ENCODE peak calls at places on chromosomes 13 and 19, in ten cellular contexts. J is dorsolateral prefrontal cortex; F is psoas muscle; H is heart right ventricle; O is bronchial epithelial cell; D is AG10803; T is retinal pigment epithelial cell; G is CD8-positive, alpha-beta memory T cell; B is keratinocyte; M is foreskin fibroblast. X is an unnamed sample.

GRCh38 chr13:63636231-63636993 is 2220.8 kb upstream of the PCDH20 start:
- DNase-seq in J (no peak), T (no peak), M (peak; percentile 22), D (no peak), G (no peak), H (no peak), O (no peak), B (no peak), F (no peak), X (no peak)

GRCh38 chr13:46359731-46360130 is 27.3 kb downstream of the RUBCNL start:
- DNase-seq in T (no peak), M (peak; percentile 68), H (no peak), D (peak; percentile 80), B (no peak), O (no peak), F (no peak), J (no peak), G (no peak), X (peak; percentile 75)

GRCh38 chr13:111639994-111640393 is 319.6 kb downstream of the TEX29 start:
- DNase-seq in T (no peak), B (no peak), J (peak; percentile 72), G (no peak), H (no peak), F (no peak), D (no peak), O (no peak), M (no peak), X (no peak)

GRCh38 chr13:53151692-53152421 is 123.2 kb downstream of the OLFM4 start:
- DNase-seq in F (no peak), D (peak; percentile 32), G (no peak), O (peak; percentile 35), H (peak; percentile 17), M (peak; percentile 2), J (no peak), T (peak; percentile 2), B (peak; percentile 2), X (no peak)

GRCh38 chr19:30029721-30030510 is 87.9 kb downstream of the URI1 start:
- DNase-seq in F (no peak), B (no peak), J (no peak), O (peak; percentile 29), D (no peak), H (no peak), G (no peak), M (peak; percentile 63), T (no peak), X (no peak)

GRCh38 chr19:5873617-5874199 is 3.4 kb upstream of the FUT5 start:
- DNase-seq in M (no peak), O (no peak), H (no peak), T (no peak), F (no peak), B (no peak), D (no peak), J (no peak), G (no peak), X (no peak)

GRCh38 chr13:78460176-78460575 is 143.2 kb downstream of the POU4F1 start:
- DNase-seq in B (no peak), O (no peak), J (no peak), F (no peak), H (no peak), G (no peak), T (no peak), D (no peak), M (no peak), X (no peak)

GRCh38 chr19:36837525-36837901 is 674 bp downstream of the ZNF790 start:
- DNase-seq in M (no peak), D (no peak), G (no peak), T (no peak), B (no peak), J (no peak), F (no peak), O (peak; percentile 21), H (no peak), X (no peak)

GRCh38 chr19:17109962-17110598 is 34.5 kb downstream of the MYO9B start:
- DNase-seq in H (peak; percentile 54), G (no peak), F (peak; percentile 58), D (no peak), T (no peak), B (no peak), J (no peak), M (no peak), O (no peak), X (no peak)

GRCh38 chr19:2049741-2050348 is 1.2 kb downstream of the MKNK2 start:
- DNase-seq in M (peak; percentile 75), J (peak; percentile 80), G (peak; percentile 34), F (peak; percentile 85), T (no peak), O (peak; percentile 51), D (peak; percentile 66), B (no peak), H (peak; percentile 81), X (no peak)

GRCh38 chr19:55516878-55517620 is 19.9 kb downstream of the SBK2 start:
- DNase-seq in M (peak; percentile 97), O (peak; percentile 67), F (peak; percentile 94), T (peak; percentile 53), J (peak; percentile 95), H (peak; percentile 93), G (peak; percentile 86), B (peak; percentile 63), D (peak; percentile 90), X (peak; percentile 40)
- H3K4me3 ChIP-seq in M (peak overlapping the region; percentile 26), O (peak overlapping the region; percentile 45), F (peak overlapping the region; percentile 71), T (peak overlapping the region; percentile 44), J (peak overlapping the region; percentile 69), H (peak overlapping the region; percentile 54), G (peak overlapping the region; percentile 38), B (peak overlapping the region; percentile 39), D (peak overlapping the region; percentile 52), X (peak overlapping the region; percentile 46)

GRCh38 chr19:49017666-49018351 is 918 bp upstream of the LHB start:
- DNase-seq in M (peak; percentile 81), B (no peak), F (peak; percentile 62), T (no peak), H (peak; percentile 15), J (no peak), O (no peak), D (peak; percentile 50), G (peak; percentile 55), X (no peak)

GRCh38 chr19:49020342-49020741 is 3.5 kb upstream of the LHB start:
- DNase-seq in G (no peak), O (no peak), J (no peak), D (no peak), T (no peak), B (no peak), F (no peak), H (no peak), M (no peak), X (no peak)

GRCh38 chr19:49020931-49021895 is 2.9 kb downstream of the CGB3 start:
- DNase-seq in F (no peak), J (no peak), O (no peak), D (peak; percentile 39), M (peak; percentile 53), T (no peak), B (no peak), G (no peak), H (no peak), X (no peak)

GRCh38 chr19:49017041-49017665 is at the start of gene LHB:
- DNase-seq in D (no peak), J (no peak), B (no peak), F (no peak), T (no peak), G (no peak), M (no peak), O (no peak), H (no peak), X (no peak)

DNA sequence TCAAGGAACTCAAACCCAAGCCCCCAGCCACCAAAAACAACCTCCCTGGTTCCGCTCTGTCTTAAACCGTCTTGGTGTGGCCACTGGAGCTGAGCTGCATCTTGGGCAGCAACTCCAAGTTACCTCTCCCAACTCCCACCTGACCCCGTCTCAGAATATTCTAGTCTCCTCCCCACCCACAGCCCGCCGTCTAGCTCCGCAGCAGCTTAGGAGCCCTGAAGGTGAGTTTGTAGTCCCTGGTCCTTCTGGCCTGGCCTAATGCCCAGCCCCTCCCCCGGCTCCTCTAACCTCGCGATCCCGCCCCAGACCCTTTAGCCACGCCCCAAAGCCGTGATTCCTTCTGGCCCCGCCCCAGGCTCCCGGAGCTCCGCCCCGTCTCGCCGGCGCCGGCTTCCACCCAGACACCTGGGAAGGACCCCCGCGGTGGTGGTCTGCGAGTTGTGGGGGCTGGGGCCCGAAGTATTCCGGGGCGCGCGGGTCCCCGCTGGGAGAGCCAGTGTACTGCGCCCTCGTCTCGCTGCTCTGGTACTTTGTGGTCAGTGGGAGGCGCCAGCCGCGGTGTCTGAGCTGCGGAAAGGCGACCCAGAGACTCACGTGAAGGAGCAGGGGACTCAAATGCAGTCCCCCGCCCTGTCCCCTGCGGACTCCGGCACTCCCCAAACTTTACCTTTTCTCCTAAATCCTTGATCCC is 2.5 kb upstream of the LHB start:
- DNase-seq in J (no peak), O (no peak), T (no peak), H (peak; percentile 46), F (peak; percentile 68), B (no peak), D (peak; percentile 18), M (peak; percentile 69), G (peak; percentile 55), X (no peak)
- H3K4me3 ChIP-seq in J (peak overlapping the region; percentile 58), O (peak overlapping the region; percentile 36), T (peak overlapping the region; percentile 37), H (peak overlapping the region; percentile 42), F (peak overlapping the region; percentile 66), B (peak overlapping the region; percentile 34), D (peak overlapping the region; percentile 47), M (peak overlapping the region; percentile 45), G (peak overlapping the region; percentile 61), X (peak overlapping the region; percentile 50)

GRCh38 chr13:87675851-87676250 is 4.7 kb downstream of the SLITRK5 start:
- DNase-seq in O (no peak), D (no peak), T (no peak), G (no peak), H (no peak), J (no peak), B (no peak), M (no peak), F (no peak), X (no peak)

GRCh38 chr13:87677043-87677333 is 5.8 kb downstream of the SLITRK5 start:
- DNase-seq in B (no peak), T (no peak), H (no peak), M (no peak), O (no peak), G (no peak), J (no peak), D (no peak), F (no peak), X (no peak)

GRCh38 chr13:87671824-87672603 is 843 bp downstream of the SLITRK5 start:
- DNase-seq in O (no peak), G (no peak), T (no peak), H (no peak), J (peak; percentile 63), D (no peak), B (no peak), M (no peak), F (no peak), X (no peak)

GRCh38 chr13:87676254-87677042 is 5.3 kb downstream of the SLITRK5 start:
- DNase-seq in J (no peak), T (no peak), H (no peak), G (no peak), B (no peak), O (no peak), M (no peak), D (no peak), F (no peak), X (no peak)

GRCh38 chr13:87674143-87674772 is 3.1 kb downstream of the SLITRK5 start:
- DNase-seq in B (no peak), M (no peak), G (no peak), F (no peak), T (no peak), J (no peak), O (no peak), D (no peak), H (no peak), X (no peak)
- H3K4me3 ChIP-seq in B (no peak overlapping the region), M (no peak overlapping the region), G (no peak overlapping the region), F (no peak overlapping the region), T (peak overlapping the region; percentile 73), J (peak overlapping the region; percentile 92), O (no peak overlapping the region), D (no peak overlapping the region), H (no peak overlapping the region), X (no peak overlapping the region)

GRCh38 chr19:46755853-46756543 is 9.7 kb upstream of the STRN4 start:
- DNase-seq in T (no peak), H (no peak), D (no peak), B (no peak), F (no peak), G (no peak), O (no peak), M (no peak), J (no peak), X (no peak)
- H3K4me3 ChIP-seq in T (no peak overlapping the region), H (no peak overlapping the region), D (no peak overlapping the region), B (no peak overlapping the region), F (no peak overlapping the region), G (no peak overlapping the region), O (no peak overlapping the region), M (no peak overlapping the region), J (no peak overlapping the region), X (no peak overlapping the region)

X was measured in AG04449.